ENCODE peak calls at places on chromosomes 6 and 20, in six cellular contexts. M is astrocyte of the cerebellum, P is psoas muscle, G is left ventricle myocardium superior, C is cerebellum, A is SW 1271. I is an unnamed sample.

GRCh38 chr6:149384464-149384863 is 15.6 kb upstream of the SUMO4 start:
- DNase-seq in M (no peak), P (no peak), G (no peak), C (no peak), A (no peak), I (no peak)

GRCh38 chr6:161498359-161498758 is 224.5 kb upstream of the AGPAT4 start:
- DNase-seq in M (peak), P (no peak), G (peak), C (no peak), A (no peak), I (no peak)

GRCh38 chr20:43941476-43942212 is 27.0 kb downstream of the TOX2 start:
- DNase-seq in M (no peak), P (no peak), G (no peak), C (no peak), A (no peak), I (no peak)

GRCh38 chr6:45327956-45328522 is at the start of gene RUNX2:
- DNase-seq in M (peak), P (no peak), G (no peak), C (no peak), A (no peak), I (no peak)

GRCh38 chr6:20448828-20449227 is 47.1 kb downstream of the E2F3 start:
- DNase-seq in M (no peak), P (no peak), G (no peak), C (no peak), A (no peak), I (no peak)

GRCh38 chr6:122789862-122790739 is 1.0 kb downstream of the SMPDL3A start:
- DNase-seq in M (no peak), P (peak), G (peak), C (peak), A (no peak), I (peak)

GRCh38 chr6:28721372-28721771 is 195.7 kb downstream of the GPX5 start:
- DNase-seq in M (no peak), P (no peak), G (no peak), C (no peak), A (no peak), I (no peak)

GRCh38 chr20:8454137-8454712 is 322.2 kb downstream of the PLCB1 start:
- DNase-seq in M (peak), P (no peak), G (no peak), C (no peak), A (peak), I (no peak)

GRCh38 chr20:57991211-57991841 is 237.1 kb downstream of the ANKRD60 start:
- DNase-seq in M (peak), P (peak), G (no peak), C (no peak), A (no peak), I (no peak)

GRCh38 chr20:36501367-36502006 is 39.8 kb upstream of the MYL9 start:
- DNase-seq in M (no peak), P (no peak), G (no peak), C (no peak), A (no peak), I (no peak)

GRCh38 chr6:26183581-26184408 is 96.6 kb downstream of the HFE start:
- DNase-seq in M (peak), P (peak), G (peak), C (peak), A (no peak), I (peak)

GRCh38 chr6:127880452-127880851 is 20.4 kb downstream of the THEMIS start:
- DNase-seq in M (no peak), P (no peak), G (no peak), C (no peak), A (no peak), I (no peak)

GRCh38 chr20:63483834-63484233 is 11.4 kb upstream of the KCNQ2 start:
- DNase-seq in M (no peak), P (no peak), G (no peak), C (no peak), A (no peak), I (peak)

GRCh38 chr20:13099676-13100075 is 90.9 kb downstream of the SPTLC3 start:
- DNase-seq in M (no peak), P (no peak), G (no peak), C (no peak), A (no peak), I (no peak)

GRCh38 chr6:42177514-42178364 is 4.6 kb downstream of the GUCA1A start:
- DNase-seq in M (no peak), P (no peak), G (no peak), C (no peak), A (no peak), I (no peak)

GRCh38 chr6:154931741-154932424 is 63.2 kb upstream of the TIAM2 start:
- DNase-seq in M (no peak), P (no peak), G (no peak), C (no peak), A (no peak), I (no peak)

GRCh38 chr6:35168461-35168861 is 27.3 kb upstream of the TCP11 start:
- DNase-seq in M (no peak), P (no peak), G (no peak), C (no peak), A (no peak), I (no peak)

GRCh38 chr6:117272886-117273285 is 7.5 kb downstream of the VGLL2 start:
- DNase-seq in M (no peak), P (no peak), G (no peak), C (no peak), A (no peak), I (no peak)

GRCh38 chr20:22508426-22508825 is 75.9 kb downstream of the FOXA2 start:
- DNase-seq in M (no peak), P (no peak), G (no peak), C (no peak), A (no peak), I (no peak)

I was measured in right cardiac atrium.